ENCODE peak calls at places on chromosomes 4 and X, in seven cellular contexts. K, A, Y, T, G, R and V are unnamed samples.

GRCh38 chr4:84529169-84529751 is 30.2 kb upstream of the NKX6-1 start:
- DNase-seq in A (peak; percentile 11), K (no peak), T (no peak), Y (no peak), R (no peak), G (no peak), V (no peak)

GRCh38 chrX:48676893-48677270 is 6.7 kb upstream of the WAS start:
- DNase-seq in R (no peak), A (no peak), T (no peak), G (peak; percentile 53), K (no peak), Y (no peak), V (no peak)

GRCh38 chr4:151806511-151806927 is 45.7 kb upstream of the GATB start:
- DNase-seq in G (no peak), T (no peak), Y (no peak), K (no peak), R (no peak), A (no peak), V (no peak)

GRCh38 chr4:88697588-88698329 is at the start of gene NAP1L5:
- DNase-seq in T (peak; percentile 70), G (peak; percentile 75), K (peak; percentile 67), Y (no peak), R (peak; percentile 94), A (peak; percentile 82), V (peak; percentile 60)

GRCh38 chr4:6960628-6961027 is 51.0 kb downstream of the TBC1D14 start:
- DNase-seq in A (no peak), Y (no peak), G (no peak), K (no peak), T (no peak), R (no peak), V (no peak)

GRCh38 chr4:1050486-1051213 is 39.2 kb downstream of the FGFRL1 start:
- DNase-seq in K (peak; percentile 7), T (no peak), G (no peak), R (peak; percentile 73), Y (no peak), A (no peak), V (peak; percentile 7)

GRCh38 chr4:66169341-66169740 is 499.1 kb upstream of the EPHA5 start:
- DNase-seq in G (no peak), T (no peak), R (no peak), K (no peak), A (no peak), Y (no peak), V (no peak)

GRCh38 chrX:101171883-101172400 is 47.6 kb upstream of the DRP2 start:
- DNase-seq in A (no peak), K (no peak), Y (no peak), G (no peak), T (no peak), R (no peak), V (no peak)

GRCh38 chr4:84931274-84931673 is 35.2 kb downstream of the WDFY3 start:
- DNase-seq in K (no peak), T (no peak), Y (no peak), A (no peak), R (no peak), G (no peak), V (no peak)

GRCh38 chrX:9693307-9694001 is 72.2 kb downstream of the GPR143 start:
- DNase-seq in T (no peak), G (no peak), K (no peak), A (no peak), R (no peak), Y (no peak), V (no peak)

GRCh38 chr4:92121099-92121498 is 182.7 kb upstream of the GRID2 start:
- DNase-seq in K (no peak), T (no peak), Y (no peak), G (no peak), R (no peak), A (no peak), V (no peak)

GRCh38 chrX:23822397-23822796 is 39.4 kb downstream of the SAT1 start:
- DNase-seq in A (no peak), Y (no peak), K (no peak), T (no peak), G (no peak), R (no peak), V (no peak)

GRCh38 chr4:176902710-176903323 is 110.1 kb upstream of the VEGFC start:
- DNase-seq in K (no peak), R (no peak), Y (no peak), T (no peak), A (no peak), G (no peak), V (no peak)

GRCh38 chr4:25347473-25347872 is 29.6 kb upstream of the ANAPC4 start:
- DNase-seq in T (no peak), Y (no peak), K (no peak), A (no peak), R (no peak), G (no peak), V (no peak)

GRCh38 chr4:41712413-41712812 is 36.1 kb downstream of the PHOX2B start:
- DNase-seq in G (no peak), T (no peak), K (no peak), Y (no peak), R (no peak), A (no peak), V (no peak)

GRCh38 chr4:2402941-2403340 is 15.5 kb downstream of the ZFYVE28 start:
- DNase-seq in G (no peak), Y (no peak), A (no peak), R (no peak), T (no peak), K (no peak), V (no peak)

GRCh38 chr4:150385606-150386005 is 196.3 kb upstream of the MAB21L2 start:
- DNase-seq in G (no peak), K (no peak), R (no peak), Y (peak; percentile 0), T (no peak), A (no peak), V (no peak)

GRCh38 chrX:69387559-69388487 is 116.3 kb upstream of the NALF2 start:
- DNase-seq in T (peak; percentile 33), A (peak; percentile 24), K (peak; percentile 20), Y (no peak), R (no peak), G (peak; percentile 30), V (peak; percentile 7)

GRCh38 chr4:29113960-29114359 is 1606.2 kb upstream of the PCDH7 start:
- DNase-seq in R (no peak), T (no peak), K (no peak), G (no peak), A (no peak), Y (no peak), V (no peak)

DNA sequence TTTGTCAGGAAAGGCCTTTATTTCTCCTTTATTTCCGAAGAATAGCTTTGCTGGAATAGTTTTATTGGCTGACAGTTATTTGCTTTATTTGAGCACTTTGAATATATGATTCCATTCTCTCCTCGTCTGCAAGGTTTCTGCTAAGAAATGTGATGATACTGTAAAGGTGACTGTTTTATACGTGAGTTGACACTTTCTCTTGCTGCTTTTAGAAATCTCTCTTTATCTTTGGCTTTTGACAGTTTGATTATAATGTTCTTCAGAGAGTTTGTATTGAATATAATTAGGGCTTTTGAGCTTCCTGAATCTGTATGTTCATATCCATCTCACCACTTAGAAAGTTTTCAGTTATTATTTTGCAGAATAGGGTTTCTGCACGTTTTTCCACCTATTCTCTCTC is 1003.7 kb upstream of the SLIT2 start:
- DNase-seq in G (no peak), T (no peak), R (no peak), Y (no peak), K (no peak), A (no peak), V (no peak)
- H3K9me3 ChIP-seq in G (no peaks in the 10 kb centered on the region), T (peaks cover 4% of the 10 kb centered on the region), R (no peaks in the 10 kb centered on the region), Y (no peaks in the 10 kb centered on the region), K (no peaks in the 10 kb centered on the region), A (peaks cover 7% of the 10 kb centered on the region), V (no peaks in the 10 kb centered on the region)

GRCh38 chr4:45099471-45099870 is 373.1 kb upstream of the GNPDA2 start:
- DNase-seq in R (no peak), T (no peak), Y (no peak), A (no peak), G (no peak), K (no peak), V (no peak)
- H3K9me3 ChIP-seq in R (no peaks in the 10 kb centered on the region), T (peaks cover 9% of the 10 kb centered on the region), Y (no peaks in the 10 kb centered on the region), A (peaks cover 3% of the 10 kb centered on the region), G (peaks cover 4% of the 10 kb centered on the region), K (no peaks in the 10 kb centered on the region), V (no peaks in the 10 kb centered on the region)

GRCh38 chrX:554271-554670 is 76.3 kb upstream of the SHOX start:
- DNase-seq in T (no peak), R (no peak), K (no peak), G (no peak), Y (no peak), A (no peak), V (no peak)
- H3K9me3 ChIP-seq in T (peaks cover 27% of the 10 kb centered on the region), R (no peaks in the 10 kb centered on the region), K (peaks cover 16% of the 10 kb centered on the region), G (peaks cover 12% of the 10 kb centered on the region), Y (no peaks in the 10 kb centered on the region), A (no peaks in the 10 kb centered on the region), V (peaks cover 2% of the 10 kb centered on the region)

DNA sequence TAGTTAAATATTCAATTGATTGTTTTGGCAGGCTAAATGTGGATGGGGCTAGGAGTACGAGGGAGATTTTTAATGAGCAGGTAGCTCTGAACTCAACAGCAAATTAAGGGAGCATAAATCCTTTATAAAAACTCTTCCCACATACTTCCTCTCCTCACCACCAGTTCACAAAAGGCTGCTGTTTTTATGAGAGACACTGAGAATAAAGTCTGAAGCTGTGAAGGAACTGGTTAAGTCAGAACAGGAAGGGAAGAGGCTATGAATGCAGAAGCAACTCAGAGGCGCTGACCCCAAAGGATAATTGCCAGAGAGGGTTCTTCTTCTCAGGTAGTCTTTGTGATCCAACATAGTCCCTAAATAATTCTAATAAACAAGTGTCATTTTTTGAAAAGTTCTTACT is 406.1 kb downstream of the GPM6A start:
- DNase-seq in G (no peak), A (no peak), T (no peak), K (no peak), R (no peak), Y (no peak), V (no peak)
- H3K9me3 ChIP-seq in G (peaks cover 8% of the 10 kb centered on the region), A (no peaks in the 10 kb centered on the region), T (no peaks in the 10 kb centered on the region), K (peaks cover 4% of the 10 kb centered on the region), R (no peaks in the 10 kb centered on the region), Y (no peaks in the 10 kb centered on the region), V (no peaks in the 10 kb centered on the region)

DNA sequence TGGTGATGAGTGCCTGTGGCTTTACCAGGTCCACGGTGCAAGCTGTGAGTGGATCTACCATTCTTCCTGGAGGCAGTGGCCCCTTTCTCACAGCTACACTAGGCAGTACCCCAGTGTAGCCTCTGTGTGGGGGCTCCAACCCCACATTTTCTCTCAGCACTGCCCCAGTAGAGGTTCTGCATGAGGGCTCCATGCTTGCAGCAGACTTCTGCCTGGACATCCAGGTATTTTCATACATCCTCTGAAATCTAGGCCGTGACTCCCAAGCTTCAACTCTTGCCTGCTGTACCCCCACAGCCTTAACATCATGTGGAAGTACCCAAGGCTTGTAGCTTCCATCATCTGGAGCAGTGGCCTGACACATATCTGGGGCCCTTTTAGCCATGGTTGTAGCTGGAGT is 90.1 kb downstream of the SH3BGRL start:
- DNase-seq in G (no peak), R (no peak), A (no peak), K (no peak), T (no peak), Y (no peak), V (no peak)
- H3K9me3 ChIP-seq in G (peaks cover 11% of the 10 kb centered on the region), R (peaks cover 7% of the 10 kb centered on the region), A (peaks cover 20% of the 10 kb centered on the region), K (peaks cover 41% of the 10 kb centered on the region), T (peaks cover 57% of the 10 kb centered on the region), Y (no peaks in the 10 kb centered on the region), V (no peaks in the 10 kb centered on the region)

GRCh38 chr4:166673911-166674310 is 560.4 kb downstream of the SPOCK3 start:
- DNase-seq in T (no peak), G (no peak), K (no peak), Y (no peak), A (no peak), R (no peak), V (no peak)
- H3K9me3 ChIP-seq in T (peaks cover 9% of the 10 kb centered on the region), G (no peaks in the 10 kb centered on the region), K (peaks cover 8% of the 10 kb centered on the region), Y (no peaks in the 10 kb centered on the region), A (no peaks in the 10 kb centered on the region), R (no peaks in the 10 kb centered on the region), V (no peaks in the 10 kb centered on the region)